ENCODE peak calls at places on chromosome 12, in seven cellular contexts. Q is mucosa of descending colon, L is gastrocnemius medialis, X is HFFc6, O is left ventricle myocardium inferior, R is MCF 10A, P is BE2C. G is an unnamed sample.

GRCh38 chr12:22014041-22014782 is 31.8 kb upstream of the CMAS start:
- DNase-seq in Q (no peak), L (no peak), X (no peak), O (no peak), R (no peak), P (no peak), G (peak; percentile 33)

GRCh38 chr12:2061402-2061801 is 8.6 kb downstream of the CACNA1C start:
- DNase-seq in Q (no peak), L (no peak), X (no peak), O (peak; percentile 44), R (no peak), P (no peak), G (no peak)

GRCh38 chr12:65595016-65595560 is 229.2 kb upstream of the HMGA2 start:
- DNase-seq in Q (no peak), L (no peak), X (no peak), O (no peak), R (no peak), P (no peak), G (no peak)

GRCh38 chr12:6584293-6584692 is 16.2 kb upstream of the NOP2 start:
- DNase-seq in Q (no peak), L (no peak), X (no peak), O (no peak), R (peak; percentile 9), P (no peak), G (no peak)

GRCh38 chr12:27335364-27336145 is 2.9 kb downstream of the BMAL2 start:
- DNase-seq in Q (no peak), L (no peak), X (no peak), O (no peak), R (peak; percentile 42), P (no peak), G (no peak)

GRCh38 chr12:21502164-21502496 is 541 bp downstream of the GOLT1B start:
- DNase-seq in Q (no peak), L (peak; percentile 2), X (peak; percentile 23), O (no peak), R (peak; percentile 24), P (no peak), G (no peak)

GRCh38 chr12:34345801-34346200 is 323.5 kb downstream of the ALG10 start:
- DNase-seq in Q (no peak), L (no peak), X (no peak), O (no peak), R (no peak), P (no peak), G (no peak)

GRCh38 chr12:28704477-28705169 is 444.5 kb upstream of the FAR2 start:
- DNase-seq in Q (no peak), L (no peak), X (no peak), O (no peak), R (no peak), P (no peak), G (no peak)

GRCh38 chr12:11684393-11684792 is 34.9 kb downstream of the ETV6 start:
- DNase-seq in Q (no peak), L (no peak), X (peak; percentile 58), O (no peak), R (no peak), P (no peak), G (no peak)

GRCh38 chr12:116358850-116359761 is 81.6 kb upstream of the MED13L start:
- DNase-seq in Q (peak; percentile 86), L (peak; percentile 84), X (peak; percentile 95), O (peak; percentile 94), R (peak; percentile 95), P (peak; percentile 93), G (peak; percentile 98)

GRCh38 chr12:50947932-50948331 is 4.4 kb upstream of the HIGD1C start:
- DNase-seq in Q (no peak), L (no peak), X (no peak), O (no peak), R (no peak), P (no peak), G (no peak)

GRCh38 chr12:55687746-55688145 is 20.0 kb downstream of the ITGA7 start:
- DNase-seq in Q (no peak), L (no peak), X (no peak), O (no peak), R (no peak), P (no peak), G (no peak)

GRCh38 chr12:28618171-28618570 is 427.9 kb downstream of the CCDC91 start:
- DNase-seq in Q (no peak), L (no peak), X (no peak), O (no peak), R (no peak), P (no peak), G (no peak)

GRCh38 chr12:9367828-9368227 is 159.6 kb upstream of the PZP start:
- DNase-seq in Q (no peak), L (no peak), X (no peak), O (no peak), R (no peak), P (no peak), G (no peak)

GRCh38 chr12:68828669-68829068 is 20.7 kb downstream of the MDM2 start:
- DNase-seq in Q (no peak), L (no peak), X (no peak), O (no peak), R (no peak), P (no peak), G (no peak)

GRCh38 chr12:67377021-67377420 is 107.9 kb downstream of the CAND1 start:
- DNase-seq in Q (no peak), L (no peak), X (no peak), O (no peak), R (no peak), P (no peak), G (no peak)

GRCh38 chr12:74903522-74903921 is 306.1 kb downstream of the KCNC2 start:
- DNase-seq in Q (no peak), L (no peak), X (no peak), O (no peak), R (peak; percentile 20), P (no peak), G (no peak)
- TF ChIP-seq CTCF in Q (no peak), L (no peak), X (peak; percentile 63), O (no peak), R (peak; percentile 39), P (peak; percentile 38), G (no peak)

GRCh38 chr12:112711507-112711906 is 80.0 kb upstream of the RPH3A start:
- DNase-seq in Q (no peak), L (no peak), X (no peak), O (no peak), R (no peak), P (no peak), G (no peak)

GRCh38 chr12:112711026-112711425 is 80.5 kb upstream of the RPH3A start:
- DNase-seq in Q (no peak), L (no peak), X (no peak), O (no peak), R (no peak), P (no peak), G (no peak)

GRCh38 chr12:112714166-112714565 is 77.4 kb upstream of the RPH3A start:
- DNase-seq in Q (no peak), L (no peak), X (no peak), O (no peak), R (no peak), P (no peak), G (no peak)

DNA sequence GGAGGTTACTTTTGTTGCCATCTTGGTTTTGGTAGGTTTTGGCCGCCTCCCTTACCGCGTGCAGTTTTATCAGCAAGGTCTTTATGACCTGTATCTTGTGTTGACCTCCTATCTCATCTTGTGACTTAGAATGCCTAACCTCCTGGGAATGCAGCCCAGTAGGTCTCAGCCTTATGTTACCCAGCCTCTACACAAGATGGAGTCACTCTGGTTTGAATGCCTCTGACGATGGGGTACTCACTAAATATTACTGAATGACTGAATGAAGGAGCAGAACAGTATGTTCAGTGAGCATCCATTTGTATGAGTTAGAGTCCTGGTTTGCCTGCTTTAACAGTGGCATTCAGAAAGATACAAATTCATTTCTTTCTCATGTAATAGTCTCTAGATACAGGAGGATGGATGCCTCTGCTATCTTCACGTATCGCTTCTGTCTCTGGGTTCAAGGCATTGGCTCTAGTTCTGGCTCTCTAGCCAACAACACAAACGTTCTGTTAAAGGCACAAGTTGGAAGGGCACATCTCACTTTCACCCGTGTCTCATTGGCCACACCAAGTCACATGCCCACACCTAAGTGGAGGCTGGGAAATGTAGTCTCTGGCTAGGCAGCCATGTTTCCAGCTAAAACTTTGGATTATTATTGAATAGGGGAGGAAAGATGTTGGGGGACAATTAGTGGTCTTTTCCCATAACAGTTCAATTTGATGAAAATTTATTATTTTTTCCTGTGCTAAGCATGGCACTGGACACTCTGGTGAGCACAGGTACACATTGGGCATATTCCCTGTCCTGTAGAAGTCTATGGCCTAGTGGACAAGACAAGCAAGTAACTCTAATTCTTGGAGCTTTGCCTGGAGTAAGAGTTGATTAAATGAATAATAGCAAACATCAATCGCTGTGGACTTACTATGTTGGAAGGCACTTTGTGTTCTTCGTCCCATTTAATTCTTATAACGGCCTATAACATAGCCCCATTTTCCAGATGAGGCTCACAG is 75.2 kb upstream of the RPH3A start:
- DNase-seq in Q (no peak), L (no peak), X (no peak), O (no peak), R (peak; percentile 16), P (peak; percentile 67), G (no peak)
- TF ChIP-seq CTCF in Q (no peak), L (no peak), X (no peak), O (no peak), R (no peak), P (peak; percentile 11), G (no peak)

DNA sequence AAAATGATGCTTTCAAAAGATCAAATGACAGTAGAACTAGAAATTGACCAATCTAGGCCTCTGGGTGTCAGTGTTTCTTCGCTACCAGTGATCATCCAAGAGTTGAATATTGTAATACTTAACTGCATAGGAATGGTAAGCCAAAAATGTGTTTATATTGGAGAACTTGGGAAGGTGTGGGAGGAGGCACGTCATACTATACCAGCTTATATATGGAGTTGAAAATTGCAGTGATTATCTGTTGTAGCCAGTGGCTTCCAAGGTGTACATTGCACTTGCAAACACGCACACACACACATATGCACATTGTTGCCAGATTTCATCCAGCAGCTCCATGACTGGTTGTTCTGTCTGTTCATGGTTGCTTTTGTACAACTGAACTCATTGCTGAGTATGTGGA is 36.1 kb downstream of the EID3 start:
- DNase-seq in Q (no peak), L (no peak), X (no peak), O (no peak), R (no peak), P (no peak), G (no peak)
- TF ChIP-seq CTCF in Q (no peak), L (no peak), X (peak; percentile 14), O (no peak), R (no peak), P (peak; percentile 21), G (no peak)

GRCh38 chr12:49227701-49228100 is 37.2 kb upstream of the TUBA1C start:
- DNase-seq in Q (no peak), L (no peak), X (no peak), O (no peak), R (no peak), P (peak; percentile 78), G (no peak)
- TF ChIP-seq CTCF in Q (no peak), L (no peak), X (no peak), O (no peak), R (no peak), P (no peak), G (no peak)

GRCh38 chr12:41743835-41744234 is 400.8 kb downstream of the GXYLT1 start:
- DNase-seq in Q (no peak), L (no peak), X (no peak), O (no peak), R (peak; percentile 64), P (no peak), G (no peak)

GRCh38 chr12:41745593-41745992 is 399.1 kb downstream of the GXYLT1 start:
- DNase-seq in Q (no peak), L (no peak), X (no peak), O (no peak), R (no peak), P (no peak), G (no peak)
- TF ChIP-seq CTCF in Q (no peak), L (no peak), X (no peak), O (no peak), R (no peak), P (no peak), G (no peak)

G was measured in right lobe of liver.